ENCODE peak calls at places on chromosomes 7 and 10, in four cellular contexts. F is GM10248, A is psoas muscle, V is glutamatergic neuron. E is an unnamed sample.

GRCh38 chr10:17483079-17483478 is 28.7 kb upstream of the ST8SIA6 start:
- DNase-seq in V (no peak), A (no peak), F (no peak), E (no peak)

GRCh38 chr7:85890244-85890811 is 703.5 kb upstream of the SEMA3D start:
- DNase-seq in V (no peak), F (peak; percentile 33), A (no peak), E (peak; percentile 24)

GRCh38 chr7:18177815-18178660 is 150.4 kb upstream of the PRPS1L1 start:
- DNase-seq in V (no peak), A (no peak), F (peak; percentile 57), E (peak; percentile 51)

GRCh38 chr7:19982841-19983835 is 209.7 kb upstream of the TMEM196 start:
- DNase-seq in A (no peak), F (no peak), V (peak; percentile 30), E (no peak)

GRCh38 chr7:141915565-141915964 is 634 bp upstream of the OR9A4 start:
- DNase-seq in F (no peak), V (no peak), A (no peak), E (no peak)

GRCh38 chr10:89662596-89662995 is 17.6 kb upstream of the PANK1 start:
- DNase-seq in V (no peak), A (no peak), F (no peak), E (no peak)

GRCh38 chr10:71312840-71313789 is 5.9 kb upstream of the SLC29A3 start:
- DNase-seq in A (peak; percentile 82), F (no peak), V (no peak), E (no peak)

GRCh38 chr10:72822342-72822986 is 71.1 kb upstream of the OIT3 start:
- DNase-seq in A (no peak), F (no peak), V (no peak), E (no peak)

GRCh38 chr10:57830877-57831535 is 436.7 kb downstream of the IPMK start:
- DNase-seq in V (no peak), F (no peak), A (no peak), E (no peak)

GRCh38 chr7:24701232-24701898 is 55.9 kb downstream of the GSDME start:
- DNase-seq in A (no peak), V (no peak), F (no peak), E (no peak)

GRCh38 chr10:88932539-88933256 is 19.9 kb downstream of the ACTA2 start:
- DNase-seq in V (peak; percentile 38), F (peak; percentile 44), A (peak; percentile 54), E (peak; percentile 57)

GRCh38 chr10:22210267-22210666 is 7.5 kb downstream of the EBLN1 start:
- DNase-seq in F (no peak), A (no peak), V (no peak), E (no peak)

GRCh38 chr7:73706122-73707044 is 13.1 kb downstream of the STX1A start:
- DNase-seq in A (no peak), F (no peak), V (no peak), E (no peak)

GRCh38 chr10:97633921-97634320 is 621 bp upstream of the MORN4 start:
- DNase-seq in A (no peak), F (no peak), V (no peak), E (no peak)

GRCh38 chr7:148540041-148540738 is 50.4 kb upstream of the C7orf33 start:
- DNase-seq in A (peak; percentile 73), F (no peak), V (no peak), E (no peak)

GRCh38 chr7:47647213-47647985 is 65.5 kb upstream of the TNS3 start:
- DNase-seq in V (no peak), F (no peak), A (no peak), E (no peak)

GRCh38 chr7:51078653-51079052 is 238.0 kb downstream of the COBL start:
- DNase-seq in V (no peak), F (no peak), A (no peak), E (no peak)

GRCh38 chr7:51079494-51079893 is 237.1 kb downstream of the COBL start:
- DNase-seq in F (no peak), V (no peak), A (no peak), E (no peak)

GRCh38 chr7:51081270-51081890 is 235.2 kb downstream of the COBL start:
- DNase-seq in V (no peak), A (no peak), F (no peak), E (no peak)

GRCh38 chr7:51082096-51082840 is 234.3 kb downstream of the COBL start:
- DNase-seq in A (no peak), F (no peak), V (no peak), E (no peak)

GRCh38 chr7:51080622-51081269 is 235.9 kb downstream of the COBL start:
- DNase-seq in V (peak; percentile 48), F (no peak), A (no peak), E (no peak)
- TF ChIP-seq CTCF in V (no peak), F (no peak), A (no peak), E (no peak)

GRCh38 chr10:94626476-94626875 is 57.1 kb upstream of the CYP2C18 start:
- DNase-seq in V (no peak), A (no peak), F (no peak), E (no peak)

GRCh38 chr10:94632954-94633353 is 50.6 kb upstream of the CYP2C18 start:
- DNase-seq in A (no peak), V (no peak), F (no peak), E (no peak)

GRCh38 chr10:94631077-94631476 is 52.5 kb upstream of the CYP2C18 start:
- DNase-seq in F (no peak), A (no peak), V (no peak), E (no peak)

GRCh38 chr10:94627511-94627910 is 56.0 kb upstream of the CYP2C18 start:
- DNase-seq in A (no peak), F (no peak), V (no peak), E (no peak)

DNA sequence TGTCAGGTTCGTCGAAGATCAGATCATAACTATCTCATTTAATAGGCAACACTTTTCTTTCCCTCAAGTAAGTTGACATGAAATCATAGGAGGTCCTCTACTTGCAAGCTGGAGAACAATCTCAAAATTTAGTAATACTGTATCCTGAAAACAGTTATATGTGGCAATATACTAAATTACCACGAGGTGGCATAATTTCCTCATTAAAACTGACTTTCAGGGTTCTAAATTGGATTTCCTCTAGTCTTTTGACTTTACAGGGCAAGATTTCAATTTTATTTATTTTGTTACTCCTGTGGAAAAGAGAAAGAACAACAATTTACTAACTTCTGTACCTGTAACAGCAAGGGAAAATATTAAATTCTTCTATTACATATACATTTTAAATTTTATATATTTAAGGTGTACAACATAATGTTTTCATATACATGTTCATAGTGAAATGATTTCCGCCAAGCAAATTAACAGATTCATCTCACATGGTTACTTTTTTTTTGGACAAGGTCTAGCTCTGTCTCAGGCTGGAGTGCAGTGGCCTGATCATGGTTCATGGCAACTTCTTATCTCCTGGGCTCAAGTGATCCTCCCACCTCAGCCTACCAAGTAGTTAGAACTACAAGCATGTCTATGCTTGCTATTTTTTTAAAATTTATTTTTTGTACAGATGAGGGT is 53.4 kb upstream of the CYP2C18 start:
- DNase-seq in A (no peak), V (no peak), F (peak; percentile 39), E (peak; percentile 45)
- TF ChIP-seq CTCF in A (peak; percentile 39), V (peak; percentile 83), F (peak; percentile 58), E (peak; percentile 32)

GRCh38 chr7:67631496-67631895 is 634.9 kb downstream of the TYW1 start:
- DNase-seq in V (no peak), F (no peak), A (no peak), E (no peak)

GRCh38 chr7:67636363-67637355 is 640.0 kb downstream of the TYW1 start:
- DNase-seq in A (no peak), V (peak; percentile 23), F (no peak), E (no peak)
- TF ChIP-seq CTCF in A (no peak), V (no peak), F (no peak), E (no peak)

GRCh38 chr7:2059964-2060700 is 172.6 kb downstream of the MAD1L1 start:
- DNase-seq in V (no peak), A (no peak), F (no peak), E (no peak)
- TF ChIP-seq CTCF in V (no peak), A (no peak), F (no peak), E (no peak)

DNA sequence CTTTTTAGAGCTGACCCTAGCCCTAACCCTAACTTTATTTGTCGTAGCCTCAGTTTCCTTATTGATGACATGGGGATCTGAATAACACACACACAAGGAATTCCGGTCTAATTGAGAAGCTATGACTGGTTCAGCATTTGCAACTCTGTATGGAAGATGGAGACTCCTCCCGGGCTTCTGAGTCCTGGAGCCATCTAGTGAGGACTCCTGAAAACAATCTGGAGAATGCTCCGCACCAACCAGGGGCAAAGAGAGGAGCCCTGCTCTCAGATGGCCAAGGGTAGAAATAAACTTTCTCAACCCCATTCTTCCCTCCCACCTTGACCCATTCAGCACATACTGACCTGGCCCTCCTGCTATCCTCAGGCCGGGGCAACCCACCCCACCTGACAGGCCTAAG is 26.4 kb downstream of the MBL2 start:
- DNase-seq in A (no peak), F (no peak), V (no peak), E (no peak)
- TF ChIP-seq CTCF in A (no peak), F (no peak), V (no peak), E (no peak)

DNA sequence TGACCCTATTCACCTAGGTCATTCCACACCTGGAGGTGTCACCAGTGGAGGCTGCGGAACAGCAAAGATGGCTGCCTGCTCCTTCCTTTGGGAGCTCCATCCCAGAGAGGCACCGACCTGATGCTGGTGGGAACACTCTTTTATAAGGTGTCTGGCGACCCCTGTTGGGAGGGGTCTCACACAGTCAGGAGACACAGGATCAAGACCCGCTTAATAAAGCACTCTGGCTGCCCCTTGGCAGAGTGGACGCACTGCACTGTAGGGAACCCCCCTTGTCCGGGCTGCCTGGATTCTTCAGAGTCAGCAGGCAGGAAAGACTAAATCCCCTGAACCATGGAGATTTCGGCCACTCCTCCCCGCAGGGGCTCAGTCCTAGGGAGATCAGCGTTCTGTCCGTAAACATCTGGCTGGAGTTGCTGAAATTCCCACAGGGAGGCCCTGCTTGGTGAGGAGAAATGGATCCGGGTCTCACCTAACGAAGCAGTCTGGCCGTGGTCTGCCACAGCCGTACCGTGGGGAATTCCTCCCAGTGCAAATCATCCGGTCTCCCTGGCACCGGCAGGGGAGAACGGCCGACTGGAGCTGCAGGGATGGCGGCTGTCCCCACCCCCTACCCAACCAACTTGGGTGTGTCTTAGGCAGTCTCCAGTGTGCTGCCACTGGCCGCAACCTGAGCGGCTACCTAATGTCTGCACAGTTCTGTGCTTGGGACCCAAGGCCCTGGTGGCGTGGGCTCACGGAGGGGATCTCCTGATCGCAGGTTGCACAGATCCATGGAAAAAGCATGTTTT is 66.1 kb downstream of the LSMEM1 start:
- DNase-seq in V (no peak), A (no peak), F (no peak), E (no peak)
- TF ChIP-seq CTCF in V (no peak), A (no peak), F (no peak), E (no peak)

DNA sequence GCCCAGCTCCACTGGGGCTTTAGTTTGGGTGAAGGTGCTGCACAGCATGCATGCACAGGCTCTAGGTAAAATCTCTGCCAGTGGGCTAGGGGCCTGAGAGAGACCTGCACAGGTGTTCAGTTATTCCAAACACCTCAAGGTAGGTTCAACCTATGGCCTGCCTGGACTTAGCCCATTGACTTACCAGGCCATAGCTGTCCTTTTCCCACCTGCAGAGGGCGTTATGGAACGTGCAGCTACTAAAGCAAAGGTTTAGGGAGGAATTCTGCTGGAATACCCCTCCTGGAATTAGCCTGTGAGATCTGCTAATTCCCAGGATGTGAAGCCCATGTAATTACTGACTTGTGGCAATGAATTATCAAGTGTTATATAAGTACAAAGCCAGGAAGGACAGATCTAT is 3.6 kb downstream of the VWC2 start:
- DNase-seq in F (no peak), A (no peak), V (peak; percentile 57), E (no peak)
- TF ChIP-seq CTCF in F (peak; percentile 3), A (no peak), V (peak; percentile 47), E (no peak)

E was measured in GM20000.